ENCODE peak calls at places on chromosome 11, in five cellular contexts. A is stomach, K is A549, Q is tibial nerve, H is sigmoid colon. J is an unnamed sample.

GRCh38 chr11:47914743-47915142 is 65.6 kb upstream of the PTPRJ start:
- DNase-seq in A (no peak), K (no peak), Q (no peak), H (no peak), J (no peak)

GRCh38 chr11:76623884-76624419 is 46.6 kb downstream of the LRRC32 start:
- DNase-seq in A (no peak), K (no peak), Q (no peak), H (no peak), J (no peak)

GRCh38 chr11:6219359-6219758 is 14.0 kb downstream of the C11orf42 start:
- DNase-seq in A (no peak), K (no peak), Q (peak; percentile 25), H (no peak), J (no peak)

GRCh38 chr11:69588270-69588669 is 52.7 kb upstream of the CCND1 start:
- DNase-seq in A (no peak), K (peak; percentile 45), Q (no peak), H (no peak), J (no peak)

GRCh38 chr11:69295995-69296889 is 2.3 kb downstream of the MYEOV start:
- DNase-seq in A (peak; percentile 43), K (no peak), Q (peak; percentile 63), H (peak; percentile 82), J (peak; percentile 55)

GRCh38 chr11:59556115-59556882 is 45.0 kb downstream of the OR4D9 start:
- DNase-seq in A (no peak), K (no peak), Q (peak; percentile 77), H (peak; percentile 78), J (no peak)

GRCh38 chr11:74871037-74871436 is 77.9 kb downstream of the XRRA1 start:
- DNase-seq in A (no peak), K (no peak), Q (no peak), H (no peak), J (no peak)

GRCh38 chr11:68215087-68215445 is 2.0 kb upstream of the KMT5B start:
- DNase-seq in A (no peak), K (no peak), Q (no peak), H (no peak), J (no peak)

GRCh38 chr11:67563354-67564114 is 20.1 kb upstream of the GSTP1 start:
- DNase-seq in A (peak; percentile 52), K (no peak), Q (peak; percentile 33), H (peak; percentile 83), J (no peak)

GRCh38 chr11:75734491-75735180 is 17.0 kb downstream of the MOGAT2 start:
- DNase-seq in A (peak; percentile 50), K (no peak), Q (no peak), H (no peak), J (no peak)

GRCh38 chr11:86798988-86799387 is 1.4 kb upstream of the PRSS23 start:
- DNase-seq in A (no peak), K (no peak), Q (no peak), H (no peak), J (no peak)

GRCh38 chr11:2811206-2812091 is 74.1 kb downstream of the CDKN1C start:
- DNase-seq in A (no peak), K (no peak), Q (no peak), H (no peak), J (peak; percentile 79)

GRCh38 chr11:1520987-1521349 is 34.4 kb upstream of the MOB2 start:
- DNase-seq in A (no peak), K (no peak), Q (no peak), H (no peak), J (no peak)

GRCh38 chr11:118380571-118380970 is 20.8 kb upstream of the ATP5MG start:
- DNase-seq in A (no peak), K (no peak), Q (no peak), H (no peak), J (no peak)

GRCh38 chr11:120182357-120182756 is 28.5 kb upstream of the OAF start:
- DNase-seq in A (peak; percentile 17), K (no peak), Q (peak; percentile 4), H (peak; percentile 28), J (no peak)

GRCh38 chr11:111344032-111344431 is 35.0 kb downstream of the POU2AF1 start:
- DNase-seq in A (no peak), K (no peak), Q (peak; percentile 64), H (peak; percentile 93), J (no peak)

GRCh38 chr11:106644824-106645223 is 373.5 kb downstream of the GUCY1A2 start:
- DNase-seq in A (no peak), K (no peak), Q (no peak), H (no peak), J (no peak)

GRCh38 chr11:58763120-58763490 is 31.4 kb upstream of the GLYAT start:
- DNase-seq in A (no peak), K (no peak), Q (no peak), H (no peak), J (no peak)

GRCh38 chr11:113289341-113290187 is 24.8 kb upstream of the TTC12 start:
- DNase-seq in A (peak; percentile 67), K (peak; percentile 61), Q (peak; percentile 43), H (peak; percentile 80), J (no peak)

GRCh38 chr11:118339281-118340045 is 3.0 kb downstream of the CD3D start:
- DNase-seq in A (no peak), K (no peak), Q (no peak), H (no peak), J (no peak)

GRCh38 chr11:8040261-8040920 is 40.6 kb upstream of the TUB start:
- DNase-seq in A (no peak), K (no peak), Q (no peak), H (no peak), J (peak; percentile 13)

GRCh38 chr11:6991227-6991626 is 28.9 kb downstream of the ZNF214 start:
- DNase-seq in A (no peak), K (no peak), Q (no peak), H (no peak), J (no peak)

GRCh38 chr11:123314972-123315371 is 115.1 kb upstream of the GRAMD1B start:
- DNase-seq in A (no peak), K (no peak), Q (no peak), H (no peak), J (no peak)

GRCh38 chr11:117572671-117573070 is 224.3 kb downstream of the DSCAML1 start:
- DNase-seq in A (no peak), K (no peak), Q (no peak), H (no peak), J (no peak)

GRCh38 chr11:2390871-2391662 is 9.5 kb upstream of the TSSC4 start:
- DNase-seq in A (no peak), K (peak; percentile 31), Q (no peak), H (peak; percentile 95), J (no peak)

GRCh38 chr11:84899134-84899533 is 728.0 kb downstream of the DLG2 start:
- DNase-seq in A (no peak), K (no peak), Q (no peak), H (no peak), J (no peak)

GRCh38 chr11:2570841-2571597 is 126.2 kb downstream of the KCNQ1 start:
- DNase-seq in A (no peak), K (no peak), Q (no peak), H (peak; percentile 56), J (peak; percentile 74)

GRCh38 chr11:78139422-78140391 is at the start of gene ALG8:
- DNase-seq in A (peak; percentile 97), K (peak; percentile 99), Q (peak; percentile 91), H (peak; percentile 97), J (peak; percentile 98)

GRCh38 chr11:118117790-118118601 is 31.2 kb upstream of the SMIM35 start:
- DNase-seq in A (no peak), K (no peak), Q (no peak), H (no peak), J (no peak)

GRCh38 chr11:128615076-128615475 is 27.7 kb upstream of the ETS1 start:
- DNase-seq in A (no peak), K (no peak), Q (no peak), H (no peak), J (no peak)

GRCh38 chr11:92828576-92828975 is 140.9 kb upstream of the MTNR1B start:
- DNase-seq in A (no peak), K (no peak), Q (no peak), H (no peak), J (no peak)
- TF ChIP-seq EP300 in A (no peak), K (no peak), Q (no peak), H (no peak), J (no peak)

DNA sequence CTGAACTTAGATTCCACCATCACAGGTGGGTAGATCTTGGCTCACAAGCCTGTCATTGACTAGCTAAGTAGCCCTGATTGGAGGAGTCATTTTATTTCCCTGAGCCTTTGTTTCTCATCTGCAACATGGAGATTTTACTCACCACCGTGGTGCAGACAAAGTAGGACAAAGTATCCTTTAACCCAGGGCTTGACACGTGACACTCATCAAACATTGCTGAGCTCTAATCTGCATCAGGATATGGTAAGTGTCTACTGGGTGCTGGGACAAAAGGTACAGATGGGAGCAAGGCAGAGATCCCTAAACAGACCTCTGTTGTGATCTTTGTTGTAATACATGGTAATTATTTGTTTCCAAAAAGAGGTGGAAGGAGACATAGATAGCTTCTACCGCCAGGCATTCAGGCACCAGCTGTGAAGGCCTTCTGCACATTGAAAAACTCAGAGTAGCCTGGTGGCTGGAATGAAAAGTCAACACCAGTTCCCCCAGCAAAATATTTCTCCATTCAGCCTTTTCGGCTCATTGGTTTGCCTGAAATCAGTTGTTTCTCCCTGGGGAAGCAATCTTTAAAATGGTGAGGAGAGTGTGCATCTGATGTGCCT is 18.3 kb upstream of the MICAL2 start:
- DNase-seq in A (no peak), K (no peak), Q (no peak), H (no peak), J (no peak)
- H3K4me1 ChIP-seq in A (peaks cover 69% of the 10 kb centered on the region), K (peaks cover 46% of the 10 kb centered on the region), Q (peaks cover 14% of the 10 kb centered on the region), H (peaks cover 16% of the 10 kb centered on the region), J (peaks cover 59% of the 10 kb centered on the region)

GRCh38 chr11:109745996-109746625 is 324.1 kb downstream of the C11orf87 start:
- DNase-seq in A (no peak), K (no peak), Q (no peak), H (no peak), J (no peak)

GRCh38 chr11:109750964-109751363 is 329.0 kb downstream of the C11orf87 start:
- DNase-seq in A (no peak), K (no peak), Q (no peak), H (no peak), J (no peak)

GRCh38 chr11:109752212-109752825 is 330.3 kb downstream of the C11orf87 start:
- DNase-seq in A (no peak), K (no peak), Q (no peak), H (no peak), J (no peak)

GRCh38 chr11:109747839-109748238 is 325.8 kb downstream of the C11orf87 start:
- DNase-seq in A (no peak), K (no peak), Q (peak; percentile 17), H (no peak), J (peak; percentile 23)
- TF ChIP-seq EP300 in A (no peak), K (no peak), Q (peak; percentile 39), H (no peak), J (no peak)

GRCh38 chr11:16958833-16959232 is 55.4 kb downstream of the PLEKHA7 start:
- DNase-seq in A (peak; percentile 57), K (no peak), Q (no peak), H (no peak), J (no peak)
- H3K4me1 ChIP-seq in A (peaks cover 64% of the 10 kb centered on the region), K (peaks cover 18% of the 10 kb centered on the region), Q (no peaks in the 10 kb centered on the region), H (no peaks in the 10 kb centered on the region), J (peaks cover 28% of the 10 kb centered on the region)

GRCh38 chr11:126345759-126346585 is 9.5 kb upstream of the ST3GAL4 start:
- DNase-seq in A (no peak), K (no peak), Q (no peak), H (no peak), J (peak; percentile 60)
- TF ChIP-seq EP300 in A (no peak), K (no peak), Q (peak; percentile 28), H (no peak), J (no peak)

GRCh38 chr11:35160902-35161585 is 22.1 kb downstream of the CD44 start:
- DNase-seq in A (no peak), K (no peak), Q (no peak), H (no peak), J (no peak)
- H3K4me1 ChIP-seq in A (peaks cover 100% of the 10 kb centered on the region), K (peaks cover 90% of the 10 kb centered on the region), Q (peaks cover 79% of the 10 kb centered on the region), H (peaks cover 64% of the 10 kb centered on the region), J (peaks cover 90% of the 10 kb centered on the region)

GRCh38 chr11:44530413-44531115 is 34.9 kb upstream of the CD82 start:
- DNase-seq in A (no peak), K (no peak), Q (no peak), H (no peak), J (no peak)
- TF ChIP-seq EP300 in A (no peak), K (no peak), Q (no peak), H (no peak), J (no peak)

J was measured in upper lobe of left lung.